ENCODE peak calls at places on chromosomes 1 and 21, in seven cellular contexts. L is neuronal stem cell, M is IMR-90, F is mesendoderm, Q is H1, N is mesenchymal stem cell, V is H9. H is an unnamed sample.

GRCh38 chr1:15786581-15786980 is 20.9 kb downstream of the UQCRHL start:
- DNase-seq in N (no peak), Q (no peak), M (peak; percentile 18), F (no peak), L (no peak), V (no peak), H (no peak)

GRCh38 chr1:22339237-22339636 is 112.4 kb upstream of the ZBTB40 start:
- DNase-seq in M (no peak), F (no peak), L (no peak), Q (no peak), N (no peak), V (no peak), H (no peak)

GRCh38 chr1:236142358-236143103 is at the start of gene GPR137B:
- DNase-seq in Q (peak; percentile 65), L (peak; percentile 43), N (peak; percentile 63), V (peak; percentile 64), F (peak; percentile 47), M (peak; percentile 54), H (peak; percentile 47)

GRCh38 chr1:154968731-154969130 is 1.8 kb downstream of the SHC1 start:
- DNase-seq in N (no peak), Q (no peak), V (no peak), M (no peak), L (no peak), F (peak; percentile 29), H (no peak)

GRCh38 chr1:154954541-154954940 is 1.4 kb downstream of the PBXIP1 start:
- DNase-seq in Q (no peak), M (no peak), V (no peak), L (no peak), F (no peak), N (no peak), H (no peak)

GRCh38 chr1:165891461-165891860 is 64.0 kb downstream of the UCK2 start:
- DNase-seq in M (peak; percentile 39), F (no peak), N (peak; percentile 58), L (no peak), V (no peak), Q (no peak), H (peak; percentile 38)

GRCh38 chr1:192357904-192358303 is 41.1 kb downstream of the RGS21 start:
- DNase-seq in M (peak; percentile 12), Q (no peak), N (no peak), L (no peak), V (no peak), F (no peak), H (no peak)

GRCh38 chr1:167776616-167777252 is 55.0 kb downstream of the MPZL1 start:
- DNase-seq in F (no peak), Q (no peak), V (no peak), L (no peak), N (no peak), M (no peak), H (no peak)

GRCh38 chr1:229433364-229434004 is 410 bp downstream of the ACTA1 start:
- DNase-seq in F (no peak), L (no peak), Q (no peak), N (no peak), V (no peak), M (no peak), H (no peak)

GRCh38 chr1:167564592-167564991 is 11.0 kb upstream of the CREG1 start:
- DNase-seq in L (no peak), V (peak; percentile 35), N (no peak), Q (no peak), M (no peak), F (peak; percentile 77), H (no peak)

GRCh38 chr1:95953005-95953404 is 719.0 kb downstream of the RWDD3 start:
- DNase-seq in L (no peak), N (peak; percentile 12), V (peak; percentile 33), Q (no peak), M (peak; percentile 1), F (peak; percentile 56), H (peak; percentile 52)

GRCh38 chr1:72397786-72398185 is 115.4 kb upstream of the NEGR1 start:
- DNase-seq in Q (no peak), F (no peak), L (no peak), V (no peak), M (peak; percentile 74), N (peak; percentile 24), H (no peak)

GRCh38 chr1:185680453-185680852 is 53.7 kb upstream of the HMCN1 start:
- DNase-seq in Q (no peak), F (no peak), V (no peak), L (no peak), N (no peak), M (no peak), H (no peak)

GRCh38 chr1:24643362-24644346 is 552 bp downstream of the SRRM1 start:
- DNase-seq in L (no peak), F (peak; percentile 60), N (peak; percentile 24), V (no peak), M (no peak), Q (no peak), H (no peak)

GRCh38 chr1:227429447-227430359 is 111.4 kb upstream of the CDC42BPA start:
- DNase-seq in V (no peak), L (no peak), Q (no peak), M (peak; percentile 61), F (no peak), N (peak; percentile 89), H (peak; percentile 72)

GRCh38 chr1:85372683-85373446 is 92.1 kb downstream of the DDAH1 start:
- DNase-seq in M (peak; percentile 50), V (no peak), L (no peak), F (no peak), N (peak; percentile 56), Q (no peak), H (no peak)

GRCh38 chr1:169944621-169945020 is 50.9 kb upstream of the SCYL3 start:
- DNase-seq in N (no peak), V (no peak), M (no peak), L (no peak), F (no peak), Q (no peak), H (no peak)

GRCh38 chr1:214002060-214002459 is 14.3 kb downstream of the PROX1 start:
- DNase-seq in M (no peak), Q (no peak), N (no peak), L (no peak), F (no peak), V (no peak), H (no peak)

GRCh38 chr1:4061521-4062031 is 161.5 kb upstream of the C1orf174 start:
- DNase-seq in M (no peak), F (no peak), Q (peak; percentile 43), V (no peak), N (no peak), L (no peak), H (no peak)

GRCh38 chr1:246583448-246584185 is 17.4 kb downstream of the CNST start:
- DNase-seq in M (no peak), N (peak; percentile 47), F (no peak), V (no peak), L (no peak), Q (no peak), H (no peak)

GRCh38 chr1:9607352-9607751 is 18.6 kb downstream of the TMEM201 start:
- DNase-seq in L (no peak), V (no peak), F (no peak), Q (no peak), M (no peak), N (no peak), H (no peak)

GRCh38 chr1:234303231-234303630 is 70.0 kb upstream of the COA6 start:
- DNase-seq in M (no peak), V (no peak), L (no peak), N (no peak), Q (no peak), F (no peak), H (no peak)

GRCh38 chr21:42745511-42746239 is 92.3 kb downstream of the PDE9A start:
- DNase-seq in V (no peak), M (no peak), F (no peak), N (no peak), Q (no peak), L (no peak), H (no peak)
- H3K23ac ChIP-seq in V (no peak overlapping the region), M (no peak overlapping the region), F (no peak overlapping the region), N (no peak overlapping the region), Q (no peak overlapping the region), L (no peak overlapping the region), H (no peak overlapping the region)

DNA sequence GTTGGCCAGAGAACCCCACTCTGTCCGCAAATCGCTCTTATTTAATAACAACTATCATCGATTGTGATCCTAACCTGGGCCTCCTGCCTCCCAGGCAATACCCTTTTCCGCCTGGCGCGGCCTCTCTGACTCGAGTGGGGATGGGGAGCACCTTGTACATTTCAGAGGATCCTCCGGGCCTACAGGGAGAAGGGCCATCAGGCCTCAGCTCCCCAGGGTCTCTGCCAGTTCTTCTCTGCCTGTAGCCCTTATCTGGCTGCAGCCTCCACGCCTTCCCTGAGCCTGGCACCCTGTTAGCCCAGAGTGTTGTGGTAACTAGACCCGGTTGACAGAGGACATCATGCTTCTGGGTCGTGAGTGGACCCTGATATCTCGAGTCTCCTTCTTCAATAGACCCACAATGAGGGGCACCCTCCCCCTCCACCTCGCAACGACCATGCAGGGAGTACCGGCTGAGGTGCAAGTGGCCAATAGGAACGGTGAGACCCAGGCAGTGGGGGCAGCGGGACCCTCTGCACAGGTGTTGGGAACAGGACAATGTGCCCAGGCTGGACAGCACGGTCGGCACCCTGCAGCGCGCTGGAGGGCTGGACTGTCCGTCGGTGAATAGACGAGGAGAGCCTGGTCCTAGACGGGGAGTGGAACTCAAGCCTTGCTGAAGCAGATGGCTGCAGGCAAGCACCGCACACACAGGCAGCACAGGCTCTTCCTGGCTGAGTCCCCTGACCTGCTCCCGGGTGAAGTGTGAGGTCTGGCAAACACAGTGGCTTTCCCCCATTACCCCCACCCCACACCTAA is 7.1 kb upstream of the CRYBG2 start:
- DNase-seq in Q (no peak), V (no peak), F (no peak), N (no peak), L (no peak), M (no peak), H (no peak)
- H3K9ac ChIP-seq in Q (no peak overlapping the region), V (no peak overlapping the region), F (peak overlapping the region; percentile 33), N (no peak overlapping the region), L (peak overlapping the region; percentile 26), M (no peak overlapping the region), H (no peak overlapping the region)

GRCh38 chr1:12464028-12464427 is 154.0 kb downstream of the DHRS3 start:
- DNase-seq in V (no peak), L (no peak), N (no peak), F (no peak), M (no peak), Q (no peak), H (no peak)
- H3K27ac ChIP-seq in V (no peak overlapping the region), L (no peak overlapping the region), N (no peak overlapping the region), F (no peak overlapping the region), M (peak overlapping the region; percentile 92), Q (no peak overlapping the region), H (no peak overlapping the region)

GRCh38 chr1:11519629-11520031 is 40.7 kb downstream of the DISP3 start:
- DNase-seq in M (no peak), L (no peak), V (no peak), N (no peak), Q (no peak), F (no peak), H (no peak)

GRCh38 chr1:11520531-11521233 is 41.7 kb downstream of the DISP3 start:
- DNase-seq in L (no peak), Q (no peak), M (no peak), V (no peak), N (no peak), F (no peak), H (no peak)

GRCh38 chr1:11516961-11517635 is 38.1 kb downstream of the DISP3 start:
- DNase-seq in F (no peak), Q (no peak), N (no peak), L (no peak), V (no peak), M (no peak), H (no peak)

GRCh38 chr1:11518016-11518670 is 39.2 kb downstream of the DISP3 start:
- DNase-seq in N (no peak), M (no peak), Q (no peak), L (no peak), F (no peak), V (no peak), H (no peak)

GRCh38 chr1:11518791-11519628 is 40.1 kb downstream of the DISP3 start:
- DNase-seq in L (no peak), N (no peak), V (no peak), F (no peak), M (no peak), Q (no peak), H (no peak)
- H3K23ac ChIP-seq in L (no peak overlapping the region), N (no peak overlapping the region), V (no peak overlapping the region), F (no peak overlapping the region), M (no peak overlapping the region), Q (no peak overlapping the region), H (no peak overlapping the region)